ENCODE peak calls at places on chromosome 7, in nine cellular contexts. D is ovary, X is CD14-positive monocyte, L is mesothelial cell of epicardium, V is glutamatergic neuron, J is BE2C, C is fibroblast of mammary gland, T is astrocyte of the cerebellum, Z is dorsolateral prefrontal cortex. I is an unnamed sample.

GRCh38 chr7:151756076-151756731 is 120.7 kb downstream of the PRKAG2 start:
- DNase-seq in C (peak), V (no peak), X (peak), T (no peak), L (no peak), D (peak), Z (no peak), J (no peak), I (no peak)

GRCh38 chr7:139496528-139496927 is 13.1 kb upstream of the KLRG2 start:
- DNase-seq in Z (no peak), L (no peak), X (no peak), D (no peak), C (no peak), T (no peak), V (no peak), J (no peak), I (no peak)

GRCh38 chr7:31890198-31890597 is 180.0 kb downstream of the PDE1C start:
- DNase-seq in X (peak), J (no peak), D (no peak), V (no peak), T (no peak), L (no peak), C (no peak), Z (peak), I (no peak)

GRCh38 chr7:34061175-34061574 is 155.8 kb downstream of the BMPER start:
- DNase-seq in T (no peak), L (no peak), V (no peak), X (no peak), D (no peak), Z (no peak), J (no peak), C (peak), I (no peak)

GRCh38 chr7:20894806-20895205 is 108.1 kb upstream of the SP8 start:
- DNase-seq in D (no peak), J (no peak), C (no peak), V (no peak), Z (no peak), X (no peak), L (no peak), T (no peak), I (no peak)

GRCh38 chr7:33900501-33900900 is 4.8 kb upstream of the BMPER start:
- DNase-seq in L (no peak), C (peak), J (no peak), X (no peak), Z (no peak), V (no peak), T (no peak), D (no peak), I (no peak)

GRCh38 chr7:55060690-55061414 is 42.0 kb downstream of the EGFR start:
- DNase-seq in L (no peak), Z (no peak), X (no peak), J (no peak), V (no peak), T (no peak), D (no peak), C (peak), I (no peak)

GRCh38 chr7:99679400-99680191 is at the start of gene CYP3A5:
- DNase-seq in X (no peak), Z (no peak), C (peak), T (no peak), V (no peak), J (no peak), L (no peak), D (peak), I (no peak)

GRCh38 chr7:155190608-155191536 is 106.8 kb upstream of the INSIG1 start:
- DNase-seq in Z (no peak), T (no peak), V (peak), X (no peak), J (peak), D (no peak), C (no peak), L (peak), I (peak)

GRCh38 chr7:33392143-33392542 is 262.8 kb downstream of the BBS9 start:
- DNase-seq in J (peak), V (no peak), D (no peak), T (no peak), C (no peak), Z (no peak), L (no peak), X (no peak), I (no peak)

GRCh38 chr7:3217166-3217565 is 83.9 kb upstream of the SDK1 start:
- DNase-seq in D (no peak), L (peak), Z (no peak), V (no peak), J (no peak), C (peak), T (no peak), X (no peak), I (no peak)

GRCh38 chr7:134546903-134547737 is 1.8 kb upstream of the AKR1B15 start:
- DNase-seq in V (peak), X (peak), T (peak), D (peak), L (peak), J (peak), C (peak), Z (peak), I (peak)

GRCh38 chr7:7183833-7184463 is 1.6 kb downstream of the C1GALT1 start:
- DNase-seq in T (no peak), J (no peak), V (no peak), Z (no peak), C (no peak), X (no peak), L (no peak), D (no peak), I (no peak)

GRCh38 chr7:7183061-7183832 is 903 bp downstream of the C1GALT1 start:
- DNase-seq in D (peak), X (no peak), T (no peak), J (peak), V (peak), Z (peak), L (peak), C (peak), I (peak)

GRCh38 chr7:7181519-7182155 is 707 bp upstream of the C1GALT1 start:
- DNase-seq in V (no peak), D (peak), X (no peak), Z (peak), L (peak), J (no peak), T (no peak), C (peak), I (no peak)

GRCh38 chr7:7180725-7181428 is 1.5 kb upstream of the C1GALT1 start:
- DNase-seq in C (no peak), Z (no peak), V (no peak), D (no peak), L (no peak), J (no peak), T (no peak), X (no peak), I (no peak)

GRCh38 chr7:7182156-7183060 is at the start of gene C1GALT1:
- DNase-seq in T (peak), C (peak), Z (peak), V (peak), J (peak), L (peak), D (peak), X (peak), I (peak)
- TF ChIP-seq CTCF in T (peak), C (peak), Z (peak), V (peak), J (peak), L (peak), D (peak), X (peak), I (peak)

GRCh38 chr7:35818513-35818912 is 17.7 kb downstream of the SEPTIN7 start:
- DNase-seq in V (no peak), L (no peak), Z (no peak), J (no peak), C (no peak), T (no peak), D (no peak), X (no peak), I (no peak)

GRCh38 chr7:35817930-35818329 is 17.1 kb downstream of the SEPTIN7 start:
- DNase-seq in V (no peak), Z (no peak), C (no peak), X (no peak), T (no peak), D (no peak), J (no peak), L (no peak), I (no peak)

GRCh38 chr7:35820858-35821257 is 20.0 kb downstream of the SEPTIN7 start:
- DNase-seq in C (no peak), V (no peak), Z (no peak), D (no peak), J (no peak), T (no peak), X (no peak), L (no peak), I (no peak)

GRCh38 chr7:35819310-35819709 is 18.5 kb downstream of the SEPTIN7 start:
- DNase-seq in C (no peak), X (no peak), L (no peak), T (no peak), J (no peak), V (no peak), D (no peak), Z (no peak), I (no peak)

GRCh38 chr7:35819954-35820703 is 19.3 kb downstream of the SEPTIN7 start:
- DNase-seq in X (no peak), T (no peak), Z (no peak), L (no peak), D (no peak), C (no peak), J (no peak), V (no peak), I (no peak)
- TF ChIP-seq CTCF in X (no peak), T (no peak), Z (no peak), L (no peak), D (no peak), C (no peak), J (no peak), V (no peak), I (no peak)

GRCh38 chr7:93175219-93175618 is 27.0 kb upstream of the SAMD9L start:
- DNase-seq in C (no peak), V (no peak), T (no peak), J (no peak), L (no peak), Z (no peak), D (no peak), X (no peak), I (no peak)
- TF ChIP-seq CTCF in C (no peak), V (no peak), T (no peak), J (peak), L (no peak), Z (no peak), D (no peak), X (no peak), I (no peak)

GRCh38 chr7:73436031-73436929 is 2.7 kb downstream of the FZD9 start:
- DNase-seq in X (no peak), C (no peak), Z (no peak), V (no peak), L (no peak), D (no peak), J (peak), T (no peak), I (no peak)
- TF ChIP-seq CTCF in X (no peak), C (no peak), Z (no peak), V (no peak), L (no peak), D (no peak), J (no peak), T (no peak), I (no peak)

I was measured in progenitor cell of endocrine pancreas.